ENCODE peak calls at places on chromosomes 16 and 17, in six cellular contexts. P is fibroblast of lung, G is heart left ventricle, T is H1, R is uterus, I is aorta. O is an unnamed sample. For H3K9me3, the result is how much of the 10 kb centered on the place peaks cover.

GRCh38 chr17:50028207-50029120 is 27.4 kb upstream of the ITGA3 start:
- DNase-seq in R (no peak), T (no peak), I (peak), G (no peak), P (peak), O (no peak)

GRCh38 chr17:79188048-79188447 is 113.4 kb downstream of the ENGASE start:
- DNase-seq in I (no peak), T (peak), P (no peak), G (no peak), R (no peak), O (no peak)

GRCh38 chr17:4806420-4806769 is 557 bp upstream of the PLD2 start:
- DNase-seq in G (no peak), I (no peak), T (no peak), P (no peak), R (no peak), O (no peak)

GRCh38 chr17:2138318-2138717 is 83.4 kb downstream of the HIC1 start:
- DNase-seq in I (peak), R (no peak), P (peak), T (no peak), G (peak), O (no peak)

GRCh38 chr17:4559851-4560820 is at the start of gene GGT6:
- DNase-seq in G (no peak), P (no peak), I (no peak), R (no peak), T (no peak), O (no peak)

GRCh38 chr17:32755045-32755805 is 121.7 kb downstream of the MYO1D start:
- DNase-seq in T (no peak), I (no peak), P (peak), R (no peak), G (no peak), O (no peak)

GRCh38 chr17:82365586-82366295 is 5.8 kb upstream of the UTS2R start:
- DNase-seq in R (no peak), P (no peak), G (no peak), I (no peak), T (no peak), O (no peak)

GRCh38 chr17:3724373-3725077 is 822 bp downstream of the HASPIN start:
- DNase-seq in P (no peak), I (no peak), T (no peak), G (no peak), R (no peak), O (no peak)

GRCh38 chr16:10949424-10949970 is 5.1 kb downstream of the CLEC16A start:
- DNase-seq in P (peak), I (peak), T (peak), G (no peak), R (no peak), O (no peak)

GRCh38 chr17:80248001-80248893 is 12.4 kb upstream of the RNF213 start:
- DNase-seq in P (no peak), G (no peak), T (no peak), I (no peak), R (no peak), O (no peak)

GRCh38 chr17:50919321-50920040 is 53.3 kb upstream of the TOB1 start:
- DNase-seq in T (no peak), G (peak), I (peak), P (peak), R (peak), O (peak)

GRCh38 chr16:81526199-81526598 is 81.6 kb downstream of the CMIP start:
- DNase-seq in P (peak), I (no peak), G (no peak), T (no peak), R (no peak), O (no peak)

GRCh38 chr17:59378621-59379194 is 47.3 kb downstream of the YPEL2 start:
- DNase-seq in G (no peak), P (peak), T (no peak), I (peak), R (peak), O (no peak)

GRCh38 chr16:60100371-60100770 is 1366.3 kb upstream of the GOT2 start:
- DNase-seq in G (no peak), R (no peak), P (no peak), T (no peak), I (no peak), O (no peak)

GRCh38 chr17:56471661-56472060 is 121.8 kb upstream of the NOG start:
- DNase-seq in P (peak), T (no peak), R (no peak), I (no peak), G (no peak), O (no peak)

GRCh38 chr17:56076980-56077379 is 76.3 kb upstream of the ANKFN1 start:
- DNase-seq in T (no peak), I (no peak), G (no peak), R (no peak), P (no peak), O (no peak)

GRCh38 chr16:84842516-84843148 is 22.8 kb downstream of the CRISPLD2 start:
- DNase-seq in R (no peak), I (no peak), T (no peak), G (no peak), P (no peak), O (no peak)

GRCh38 chr16:81259916-81260315 is 21.4 kb downstream of the BCO1 start:
- DNase-seq in P (peak), R (no peak), I (no peak), G (no peak), T (no peak), O (no peak)

GRCh38 chr17:14813649-14814048 is 451.5 kb downstream of the PMP22 start:
- DNase-seq in R (no peak), I (peak), G (no peak), P (no peak), T (peak), O (no peak)

GRCh38 chr17:48671697-48672171 is 45.6 kb upstream of the HOXB9 start:
- DNase-seq in R (peak), T (peak), P (peak), G (peak), I (peak), O (peak)

GRCh38 chr16:21276090-21276489 is 2.0 kb downstream of the CRYM start:
- DNase-seq in P (no peak), T (no peak), I (no peak), R (no peak), G (no peak), O (no peak)

GRCh38 chr17:16407911-16408588 is 7.3 kb upstream of the TRPV2 start:
- DNase-seq in P (peak), G (peak), R (peak), T (no peak), I (peak), O (no peak)

GRCh38 chr17:45705123-45706009 is 78.8 kb upstream of the CRHR1 start:
- DNase-seq in P (peak), T (no peak), I (no peak), R (no peak), G (no peak), O (no peak)

GRCh38 chr16:89593841-89594240 is 18.3 kb downstream of the CPNE7 start:
- DNase-seq in T (no peak), G (no peak), P (no peak), R (no peak), I (no peak), O (peak)

GRCh38 chr16:31427441-31428276 is 501 bp downstream of the COX6A2 start:
- DNase-seq in G (peak), P (no peak), R (peak), I (peak), T (no peak), O (peak)

GRCh38 chr17:72342061-72342460 is 221.2 kb downstream of the SOX9 start:
- DNase-seq in T (no peak), I (no peak), P (peak), G (no peak), R (no peak), O (no peak)

DNA sequence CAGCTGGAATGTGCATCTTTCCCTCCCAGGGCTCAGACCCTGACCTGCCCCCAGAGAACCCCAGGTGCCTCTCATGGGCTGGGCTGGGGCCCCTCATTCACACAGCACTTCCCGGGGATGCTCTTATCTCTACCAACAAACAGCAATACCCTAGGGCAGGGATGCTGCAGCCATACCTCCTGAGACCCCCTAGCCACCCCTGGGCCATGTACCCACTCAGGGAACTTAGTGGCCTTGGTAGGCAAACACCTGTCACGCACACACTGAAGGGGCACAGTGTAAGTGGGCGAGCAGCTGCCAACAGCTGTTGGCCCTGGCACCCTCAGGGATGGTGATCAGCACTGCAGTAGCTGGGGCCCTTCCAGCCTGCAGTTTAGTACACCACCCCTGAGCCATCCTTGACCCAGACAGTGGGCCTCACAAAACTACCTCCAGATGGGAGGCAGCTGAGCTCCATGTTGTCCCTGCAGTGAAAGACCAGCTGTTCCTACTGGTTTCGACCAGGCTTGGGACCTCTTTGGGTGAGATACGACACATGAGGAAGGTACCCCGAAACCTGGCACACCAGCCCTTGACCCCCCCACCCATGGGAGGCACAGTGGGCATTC is 1723.6 kb downstream of the TP53TG3F start:
- DNase-seq in P (no peak), I (no peak), R (no peak), G (no peak), T (no peak), O (no peak)
- H3K9me3 ChIP-seq in P (under half), I (under half), R (under half), G (under half), T (half or more), O (under half)

DNA sequence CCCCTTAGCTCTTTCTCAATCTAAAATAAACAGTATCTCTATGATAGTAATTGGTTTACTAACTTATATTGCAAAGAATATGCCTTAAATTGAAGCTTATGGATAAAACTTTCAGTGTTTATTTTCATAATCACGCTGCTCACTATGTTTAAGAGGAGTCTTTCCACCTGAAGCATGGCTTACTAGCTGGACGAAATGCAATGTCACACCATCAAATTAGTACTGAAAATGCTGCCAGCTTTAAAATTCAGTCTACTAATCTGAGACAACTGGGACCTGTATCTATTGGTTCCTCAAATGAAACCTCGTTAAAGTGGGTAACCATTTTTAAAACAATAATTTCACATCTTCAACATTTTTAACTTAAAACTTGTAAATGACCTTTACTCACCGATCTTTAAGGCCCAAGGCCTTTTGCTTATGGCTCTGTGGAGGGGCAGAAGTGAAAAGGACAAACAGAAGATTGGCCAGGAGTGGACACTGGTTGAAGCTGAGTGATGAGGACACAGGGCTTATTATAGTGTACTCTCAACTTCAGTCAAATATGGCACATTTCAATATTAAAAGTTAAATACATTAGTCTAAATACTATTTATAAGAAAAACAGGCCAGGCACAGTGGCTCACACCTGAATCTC is 212.8 kb upstream of the WSB1 start:
- DNase-seq in G (no peak), R (no peak), T (no peak), P (no peak), I (no peak), O (no peak)
- H3K9me3 ChIP-seq in G (under half), R (under half), T (half or more), P (under half), I (under half), O (under half)

GRCh38 chr17:22203208-22203715 is 510.9 kb downstream of the KCNJ18 start:
- DNase-seq in P (no peak), G (no peak), T (no peak), I (no peak), R (no peak), O (no peak)

GRCh38 chr17:22202702-22203101 is 510.4 kb downstream of the KCNJ18 start:
- DNase-seq in I (no peak), T (no peak), G (no peak), P (no peak), R (no peak), O (no peak)
- H3K9me3 ChIP-seq in I (under half), T (under half), G (under half), P (under half), R (under half), O (under half)

DNA sequence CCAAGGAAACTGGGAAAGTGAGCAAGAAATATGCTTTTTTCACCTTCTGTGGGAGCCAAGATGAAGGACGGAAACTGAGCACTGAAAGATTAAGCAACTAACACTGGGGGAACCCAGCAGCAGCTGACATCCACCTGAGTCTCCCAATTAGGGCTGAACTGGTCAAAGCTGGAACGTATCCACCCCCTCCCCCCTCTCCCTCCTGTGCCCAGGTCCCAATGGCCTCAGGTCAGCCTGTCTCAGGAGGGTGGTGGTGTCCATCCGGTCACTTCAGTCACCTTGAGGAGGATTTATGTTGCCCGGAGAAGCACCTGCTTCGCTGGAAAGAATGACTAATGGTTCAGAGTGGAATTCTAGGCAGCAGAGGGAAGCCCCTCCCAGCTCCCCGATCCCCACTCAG is 10.0 kb downstream of the PEMT start:
- DNase-seq in I (no peak), T (no peak), G (no peak), P (no peak), R (no peak), O (no peak)
- H3K9me3 ChIP-seq in I (under half), T (under half), G (under half), P (under half), R (under half), O (under half)

DNA sequence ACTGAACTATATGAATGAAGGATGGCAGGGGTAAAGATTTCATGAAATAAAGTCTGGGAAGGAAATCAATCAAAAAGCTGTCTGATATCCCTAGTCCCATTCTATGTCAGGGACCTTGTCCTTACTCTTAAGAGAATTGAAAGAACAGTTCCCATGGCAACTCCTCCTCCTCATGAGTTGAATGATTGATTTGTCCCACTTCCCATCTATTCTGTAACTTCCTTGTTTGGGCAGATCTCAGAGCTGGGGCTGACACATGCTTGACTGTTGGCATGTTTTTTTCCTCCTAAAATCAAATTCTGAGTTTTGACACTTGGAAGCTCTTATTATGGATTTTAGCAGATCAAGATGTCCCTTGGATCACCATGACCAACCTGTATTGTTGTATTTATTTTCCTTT is 1138.6 kb upstream of the CDH8 start:
- DNase-seq in I (no peak), T (no peak), G (no peak), R (no peak), P (no peak), O (no peak)
- H3K9me3 ChIP-seq in I (under half), T (under half), G (under half), R (under half), P (under half), O (under half)

GRCh38 chr16:50269769-50270509 is 3.6 kb downstream of the ADCY7 start:
- DNase-seq in G (no peak), P (no peak), R (no peak), I (peak), T (no peak), O (no peak)
- H3K9me3 ChIP-seq in G (under half), P (under half), R (under half), I (under half), T (under half), O (under half)

DNA sequence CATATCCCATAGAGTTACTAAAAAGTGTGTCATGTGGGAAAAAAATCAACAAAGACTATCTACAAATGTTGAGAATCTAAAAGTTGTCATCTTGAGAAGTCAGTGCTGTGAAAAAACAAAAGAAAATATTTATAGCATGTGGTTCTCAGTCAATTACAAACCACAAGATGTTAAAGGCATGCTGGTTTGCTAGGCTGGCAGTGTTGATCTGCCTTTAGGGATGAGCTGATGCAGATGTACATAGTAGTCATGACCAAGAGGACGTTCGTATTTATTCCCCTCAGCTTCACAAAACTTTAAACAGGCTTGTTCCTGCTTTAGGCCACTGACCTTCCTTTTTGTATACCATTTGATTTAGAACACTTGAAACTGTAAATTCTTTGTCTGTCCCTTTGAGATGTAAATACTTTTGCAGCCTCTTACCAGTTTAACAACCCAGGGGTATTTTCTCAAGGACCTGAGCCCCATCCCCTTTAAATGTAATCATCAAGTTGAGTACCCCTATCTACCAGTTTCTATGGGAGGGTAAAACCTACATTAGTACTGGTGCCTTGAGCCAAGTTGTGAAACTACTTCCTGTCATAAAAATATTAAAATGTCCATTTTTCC is 446.6 kb downstream of the KCNJ18 start:
- DNase-seq in R (no peak), T (no peak), P (no peak), G (no peak), I (no peak), O (no peak)
- H3K9me3 ChIP-seq in R (under half), T (under half), P (under half), G (under half), I (under half), O (under half)

GRCh38 chr17:35496470-35497290 is 40.8 kb downstream of the SLFN12L start:
- DNase-seq in T (no peak), R (no peak), P (no peak), G (no peak), I (no peak), O (no peak)
- H3K9me3 ChIP-seq in T (under half), R (under half), P (under half), G (under half), I (under half), O (under half)

GRCh38 chr16:29907973-29908372 is 7.7 kb downstream of the ASPHD1 start:
- DNase-seq in G (no peak), T (no peak), R (no peak), I (no peak), P (no peak), O (no peak)
- H3K9me3 ChIP-seq in G (under half), T (under half), R (under half), I (under half), P (under half), O (under half)

GRCh38 chr16:57696240-57696639 is 1.6 kb downstream of the DRC7 start:
- DNase-seq in R (no peak), P (no peak), I (peak), T (no peak), G (no peak), O (no peak)
- H3K9me3 ChIP-seq in R (under half), P (under half), I (under half), T (under half), G (under half), O (under half)

O was measured in T-helper 17 cell.